ENCODE peak calls at places on chromosomes 7 and 10, in seven cellular contexts. One of them, this sample, is unnamed.

GRCh38 chr7:140541176-140541512 is 61.8 kb upstream of the MKRN1 start:
- DNase-seq in testis: no peak
- DNase-seq in cardiac muscle cell: no peak
- DNase-seq in CD4-positive, alpha-beta T cell: no peak
- DNase-seq in fibroblast of pulmonary artery: no peak
- DNase-seq in MM.1S: no peak
- DNase-seq in heart left ventricle: no peak
- DNase-seq in this sample: no peak

GRCh38 chr7:158572000-158572828 is 15.4 kb downstream of the PTPRN2 start:
- DNase-seq in testis: no peak
- DNase-seq in cardiac muscle cell: no peak
- DNase-seq in CD4-positive, alpha-beta T cell: no peak
- DNase-seq in fibroblast of pulmonary artery: no peak
- DNase-seq in MM.1S: no peak
- DNase-seq in heart left ventricle: no peak
- DNase-seq in this sample: peak

GRCh38 chr7:108146070-108146842 is 16.1 kb upstream of the LAMB4 start:
- DNase-seq in testis: peak
- DNase-seq in cardiac muscle cell: peak
- DNase-seq in CD4-positive, alpha-beta T cell: no peak
- DNase-seq in fibroblast of pulmonary artery: peak
- DNase-seq in MM.1S: peak
- DNase-seq in heart left ventricle: peak
- DNase-seq in this sample: peak

GRCh38 chr7:130840599-130840998 is 106.6 kb upstream of the KLF14 start:
- DNase-seq in testis: no peak
- DNase-seq in cardiac muscle cell: no peak
- DNase-seq in CD4-positive, alpha-beta T cell: no peak
- DNase-seq in fibroblast of pulmonary artery: no peak
- DNase-seq in MM.1S: no peak
- DNase-seq in heart left ventricle: no peak
- DNase-seq in this sample: no peak

GRCh38 chr10:63703113-63703670 is 182.0 kb downstream of the REEP3 start:
- DNase-seq in testis: no peak
- DNase-seq in cardiac muscle cell: no peak
- DNase-seq in CD4-positive, alpha-beta T cell: no peak
- DNase-seq in fibroblast of pulmonary artery: peak
- DNase-seq in MM.1S: no peak
- DNase-seq in heart left ventricle: no peak
- DNase-seq in this sample: no peak

GRCh38 chr7:124728610-124729009 is 37.0 kb downstream of the GPR37 start:
- DNase-seq in testis: no peak
- DNase-seq in cardiac muscle cell: no peak
- DNase-seq in CD4-positive, alpha-beta T cell: no peak
- DNase-seq in fibroblast of pulmonary artery: no peak
- DNase-seq in MM.1S: no peak
- DNase-seq in heart left ventricle: no peak
- DNase-seq in this sample: no peak

GRCh38 chr10:51244739-51245138 is 170.5 kb downstream of the PRKG1 start:
- DNase-seq in testis: no peak
- DNase-seq in cardiac muscle cell: peak
- DNase-seq in CD4-positive, alpha-beta T cell: no peak
- DNase-seq in fibroblast of pulmonary artery: peak
- DNase-seq in MM.1S: no peak
- DNase-seq in heart left ventricle: no peak
- DNase-seq in this sample: no peak

GRCh38 chr7:42502022-42502421 is 265.0 kb upstream of the GLI3 start:
- DNase-seq in testis: no peak
- DNase-seq in cardiac muscle cell: no peak
- DNase-seq in CD4-positive, alpha-beta T cell: no peak
- DNase-seq in fibroblast of pulmonary artery: peak
- DNase-seq in MM.1S: no peak
- DNase-seq in heart left ventricle: no peak
- DNase-seq in this sample: peak

GRCh38 chr10:16996530-16996964 is 133.1 kb downstream of the CUBN start:
- DNase-seq in testis: no peak
- DNase-seq in cardiac muscle cell: no peak
- DNase-seq in CD4-positive, alpha-beta T cell: no peak
- DNase-seq in fibroblast of pulmonary artery: peak
- DNase-seq in MM.1S: no peak
- DNase-seq in heart left ventricle: no peak
- DNase-seq in this sample: peak

GRCh38 chr10:79049931-79050895 is 18.6 kb upstream of the ZMIZ1 start:
- DNase-seq in testis: no peak
- DNase-seq in cardiac muscle cell: no peak
- DNase-seq in CD4-positive, alpha-beta T cell: no peak
- DNase-seq in fibroblast of pulmonary artery: peak
- DNase-seq in MM.1S: no peak
- DNase-seq in heart left ventricle: no peak
- DNase-seq in this sample: no peak

GRCh38 chr10:45673074-45673628 is 579 bp upstream of the ZFAND4 start:
- DNase-seq in testis: peak
- DNase-seq in cardiac muscle cell: peak
- DNase-seq in CD4-positive, alpha-beta T cell: no peak
- DNase-seq in fibroblast of pulmonary artery: peak
- DNase-seq in MM.1S: no peak
- DNase-seq in heart left ventricle: peak
- DNase-seq in this sample: peak

GRCh38 chr7:156604311-156604710 is 36.3 kb upstream of the RNF32 start:
- DNase-seq in testis: no peak
- DNase-seq in cardiac muscle cell: no peak
- DNase-seq in CD4-positive, alpha-beta T cell: no peak
- DNase-seq in fibroblast of pulmonary artery: no peak
- DNase-seq in MM.1S: no peak
- DNase-seq in heart left ventricle: no peak
- DNase-seq in this sample: peak

GRCh38 chr7:6375346-6376101 is 72.2 kb downstream of the DAGLB start:
- DNase-seq in testis: peak
- DNase-seq in cardiac muscle cell: no peak
- DNase-seq in CD4-positive, alpha-beta T cell: peak
- DNase-seq in fibroblast of pulmonary artery: peak
- DNase-seq in MM.1S: no peak
- DNase-seq in heart left ventricle: no peak
- DNase-seq in this sample: peak

GRCh38 chr7:25952277-25953057 is 199.5 kb upstream of the NFE2L3 start:
- DNase-seq in testis: no peak
- DNase-seq in cardiac muscle cell: no peak
- DNase-seq in CD4-positive, alpha-beta T cell: no peak
- DNase-seq in fibroblast of pulmonary artery: no peak
- DNase-seq in MM.1S: no peak
- DNase-seq in heart left ventricle: no peak
- DNase-seq in this sample: no peak

DNA sequence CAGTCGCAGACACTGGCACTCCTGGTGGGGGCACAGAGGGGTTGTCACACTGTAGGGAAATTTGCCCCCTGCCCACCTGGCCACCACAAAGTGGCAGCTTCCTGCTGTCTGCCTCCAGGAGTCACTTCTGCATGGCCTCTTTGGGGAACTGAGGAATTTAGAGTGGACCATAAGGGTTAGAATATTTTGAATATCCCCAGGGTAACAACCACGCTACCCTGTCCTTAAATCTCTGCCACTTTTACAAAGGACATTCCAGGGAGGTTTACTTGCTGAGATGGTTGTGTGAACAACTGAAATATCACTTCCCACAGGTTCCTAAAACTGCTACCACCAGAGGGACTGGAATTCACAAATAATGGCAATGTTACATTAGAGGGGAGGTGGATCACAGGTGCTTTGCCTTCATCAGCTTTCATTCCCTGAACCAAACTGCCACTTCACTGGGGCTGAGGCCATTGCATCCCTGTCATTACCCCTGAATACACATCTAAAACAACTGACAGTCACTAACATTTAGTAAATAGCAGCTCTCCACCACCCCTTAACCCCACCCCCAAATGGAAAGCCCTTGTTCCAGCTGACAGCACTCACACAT is 88.1 kb upstream of the IFRD1 start:
- DNase-seq in testis: no peak
- DNase-seq in cardiac muscle cell: peak
- DNase-seq in CD4-positive, alpha-beta T cell: no peak
- DNase-seq in fibroblast of pulmonary artery: peak
- DNase-seq in MM.1S: no peak
- DNase-seq in heart left ventricle: no peak
- DNase-seq in this sample: no peak
- TF ChIP-seq CTCF in testis: no peak
- TF ChIP-seq CTCF in cardiac muscle cell: no peak
- TF ChIP-seq CTCF in CD4-positive, alpha-beta T cell: no peak
- TF ChIP-seq CTCF in fibroblast of pulmonary artery: no peak
- TF ChIP-seq CTCF in MM.1S: no peak
- TF ChIP-seq CTCF in heart left ventricle: no peak
- TF ChIP-seq CTCF in this sample: no peak

DNA sequence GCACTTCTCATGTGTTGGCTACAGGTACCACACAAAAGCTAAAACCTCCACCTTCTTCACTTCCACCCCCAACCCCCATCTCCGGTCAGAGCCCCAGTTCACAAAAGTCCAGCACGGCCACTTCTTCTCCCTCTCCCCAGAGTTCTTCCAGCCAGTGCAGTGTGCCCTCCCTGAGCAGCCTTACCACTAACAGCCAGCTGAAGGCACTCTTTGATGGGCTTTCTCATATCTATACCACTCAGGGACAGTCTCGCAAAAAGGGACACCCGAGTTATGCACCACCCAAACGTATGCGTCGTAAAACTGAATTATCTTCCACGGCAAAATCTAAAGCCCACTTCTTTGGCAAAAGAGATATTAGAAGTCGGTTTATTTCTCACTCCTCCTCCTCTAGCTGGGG is 135.7 kb upstream of the SAMD8 start:
- DNase-seq in testis: no peak
- DNase-seq in cardiac muscle cell: no peak
- DNase-seq in CD4-positive, alpha-beta T cell: no peak
- DNase-seq in fibroblast of pulmonary artery: no peak
- DNase-seq in MM.1S: no peak
- DNase-seq in heart left ventricle: no peak
- DNase-seq in this sample: no peak
- TF ChIP-seq CTCF in testis: no peak
- TF ChIP-seq CTCF in cardiac muscle cell: no peak
- TF ChIP-seq CTCF in CD4-positive, alpha-beta T cell: no peak
- TF ChIP-seq CTCF in fibroblast of pulmonary artery: no peak
- TF ChIP-seq CTCF in MM.1S: no peak
- TF ChIP-seq CTCF in heart left ventricle: no peak
- TF ChIP-seq CTCF in this sample: no peak

DNA sequence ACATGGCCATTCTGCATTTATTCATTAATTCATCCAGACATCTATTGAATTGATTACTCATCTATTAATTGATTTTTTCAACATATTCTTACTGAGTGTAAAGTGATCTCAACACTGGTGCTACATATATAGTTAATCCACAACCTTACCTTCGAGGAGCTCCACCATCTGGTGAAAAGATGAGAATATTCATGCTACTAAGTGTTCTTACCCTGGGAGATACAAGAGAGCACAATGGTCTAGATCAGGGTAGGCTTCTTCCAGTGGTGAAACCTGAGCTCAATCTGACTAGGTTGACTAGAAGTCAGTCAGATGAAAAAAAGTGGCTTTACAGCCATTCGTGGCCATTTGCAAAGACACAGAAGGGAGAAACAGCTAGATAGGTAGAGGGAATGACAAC is 507.4 kb downstream of the ANKRD7 start:
- DNase-seq in testis: no peak
- DNase-seq in cardiac muscle cell: no peak
- DNase-seq in CD4-positive, alpha-beta T cell: no peak
- DNase-seq in fibroblast of pulmonary artery: no peak
- DNase-seq in MM.1S: peak
- DNase-seq in heart left ventricle: no peak
- DNase-seq in this sample: peak
- TF ChIP-seq CTCF in testis: no peak
- TF ChIP-seq CTCF in cardiac muscle cell: no peak
- TF ChIP-seq CTCF in CD4-positive, alpha-beta T cell: no peak
- TF ChIP-seq CTCF in fibroblast of pulmonary artery: no peak
- TF ChIP-seq CTCF in MM.1S: peak
- TF ChIP-seq CTCF in heart left ventricle: no peak
- TF ChIP-seq CTCF in this sample: no peak

GRCh38 chr10:124249812-124250432 is 156.5 kb upstream of the CHST15 start:
- DNase-seq in testis: no peak
- DNase-seq in cardiac muscle cell: no peak
- DNase-seq in CD4-positive, alpha-beta T cell: no peak
- DNase-seq in fibroblast of pulmonary artery: no peak
- DNase-seq in MM.1S: no peak
- DNase-seq in heart left ventricle: no peak
- DNase-seq in this sample: peak
- TF ChIP-seq CTCF in testis: no peak
- TF ChIP-seq CTCF in cardiac muscle cell: peak
- TF ChIP-seq CTCF in CD4-positive, alpha-beta T cell: no peak
- TF ChIP-seq CTCF in fibroblast of pulmonary artery: no peak
- TF ChIP-seq CTCF in MM.1S: peak
- TF ChIP-seq CTCF in heart left ventricle: no peak
- TF ChIP-seq CTCF in this sample: no peak

DNA sequence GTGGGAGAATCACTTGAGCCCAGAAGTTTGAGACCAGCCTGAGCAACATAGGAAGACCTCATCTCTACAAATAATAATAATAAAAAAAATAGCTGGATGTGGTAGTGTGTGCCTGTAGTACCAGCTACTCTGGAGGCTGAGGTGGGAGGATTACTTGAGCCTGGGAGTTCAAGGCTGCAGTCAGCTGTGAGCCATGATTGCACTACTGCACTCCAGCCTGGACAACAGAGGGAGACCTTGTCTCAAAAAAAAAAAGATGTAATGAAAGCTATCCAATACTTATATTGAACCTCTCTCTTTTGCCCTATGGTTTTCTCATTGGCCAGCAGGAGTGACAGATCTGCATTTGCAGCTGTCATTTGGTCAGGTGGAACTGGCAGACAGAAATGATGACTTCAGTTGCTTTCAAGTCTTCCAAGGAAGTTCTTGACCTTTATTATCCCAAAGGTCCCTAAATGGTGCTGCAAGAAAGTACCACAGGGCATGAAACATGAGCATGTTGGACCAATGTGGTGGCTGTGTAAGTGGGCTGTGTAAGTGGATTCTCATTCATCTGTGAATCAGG is 99.4 kb downstream of the CALD1 start:
- DNase-seq in testis: no peak
- DNase-seq in cardiac muscle cell: no peak
- DNase-seq in CD4-positive, alpha-beta T cell: no peak
- DNase-seq in fibroblast of pulmonary artery: no peak
- DNase-seq in MM.1S: peak
- DNase-seq in heart left ventricle: no peak
- DNase-seq in this sample: peak
- TF ChIP-seq CTCF in testis: no peak
- TF ChIP-seq CTCF in cardiac muscle cell: no peak
- TF ChIP-seq CTCF in CD4-positive, alpha-beta T cell: no peak
- TF ChIP-seq CTCF in fibroblast of pulmonary artery: no peak
- TF ChIP-seq CTCF in MM.1S: peak
- TF ChIP-seq CTCF in heart left ventricle: no peak
- TF ChIP-seq CTCF in this sample: peak

GRCh38 chr10:102394079-102394800 is 1.3 kb upstream of the NFKB2 start:
- DNase-seq in testis: peak
- DNase-seq in cardiac muscle cell: peak
- DNase-seq in CD4-positive, alpha-beta T cell: peak
- DNase-seq in fibroblast of pulmonary artery: peak
- DNase-seq in MM.1S: peak
- DNase-seq in heart left ventricle: peak
- DNase-seq in this sample: peak
- TF ChIP-seq CTCF in testis: peak
- TF ChIP-seq CTCF in cardiac muscle cell: no peak
- TF ChIP-seq CTCF in CD4-positive, alpha-beta T cell: peak
- TF ChIP-seq CTCF in fibroblast of pulmonary artery: no peak
- TF ChIP-seq CTCF in MM.1S: no peak
- TF ChIP-seq CTCF in heart left ventricle: peak
- TF ChIP-seq CTCF in this sample: no peak

This sample was measured in MCF 10A.